ENCODE peak calls at places on chromosomes 13 and 19, in five cellular contexts. G is tibial artery, T is ovary, W is heart right ventricle, B is thoracic aorta. V is an unnamed sample.

GRCh38 chr19:10896851-10897526 is 25.6 kb downstream of the CARM1 start:
- DNase-seq in W (no peak), G (no peak), B (no peak), T (no peak), V (no peak)

GRCh38 chr19:32682317-32682716 is 6.7 kb downstream of the RGS9BP start:
- DNase-seq in B (no peak), W (no peak), T (no peak), G (no peak), V (no peak)

GRCh38 chr13:29362849-29363604 is 232.5 kb downstream of the SLC7A1 start:
- DNase-seq in W (no peak), T (peak), G (no peak), B (no peak), V (peak)

GRCh38 chr13:106753241-106753640 is 185.3 kb upstream of the ARGLU1 start:
- DNase-seq in T (no peak), G (peak), W (peak), B (no peak), V (no peak)

GRCh38 chr19:3673506-3674439 is 26.5 kb downstream of the PIP5K1C start:
- DNase-seq in G (no peak), W (no peak), T (no peak), B (no peak), V (no peak)

GRCh38 chr13:113723400-113724015 is 35.5 kb upstream of the TMEM255B start:
- DNase-seq in T (no peak), W (no peak), B (no peak), G (no peak), V (no peak)

GRCh38 chr13:26831336-26831908 is 70.8 kb upstream of the GPR12 start:
- DNase-seq in B (no peak), T (no peak), W (no peak), G (no peak), V (no peak)

GRCh38 chr13:51781246-51782022 is 22.5 kb downstream of the DHRS12 start:
- DNase-seq in T (no peak), W (no peak), G (no peak), B (no peak), V (no peak)

GRCh38 chr13:41917641-41918040 is 43.3 kb downstream of the VWA8 start:
- DNase-seq in W (no peak), B (no peak), G (no peak), T (no peak), V (no peak)

GRCh38 chr19:8302734-8303133 is 5.4 kb downstream of the CD320 start:
- DNase-seq in B (no peak), T (peak), G (no peak), W (no peak), V (no peak)

GRCh38 chr19:38168632-38169031 is 55.4 kb downstream of the DPF1 start:
- DNase-seq in G (no peak), T (no peak), W (no peak), B (no peak), V (no peak)

GRCh38 chr19:44904426-44904994 is 1.1 kb upstream of the APOE start:
- DNase-seq in T (no peak), W (no peak), G (no peak), B (no peak), V (no peak)

GRCh38 chr13:64709079-64709478 is 2521.1 kb downstream of the PCDH9 start:
- DNase-seq in W (no peak), T (no peak), B (no peak), G (no peak), V (no peak)

GRCh38 chr13:31765441-31765840 is 26.1 kb downstream of the RXFP2 start:
- DNase-seq in W (no peak), B (no peak), G (no peak), T (no peak), V (no peak)

GRCh38 chr19:39077323-39077722 is 6.8 kb upstream of the ACP7 start:
- DNase-seq in T (no peak), G (no peak), W (no peak), B (no peak), V (no peak)

GRCh38 chr19:24062222-24062621 is 24.8 kb upstream of the ZNF254 start:
- DNase-seq in T (no peak), B (no peak), W (no peak), G (no peak), V (no peak)

GRCh38 chr13:73828811-73829210 is 305.4 kb downstream of the KLF12 start:
- DNase-seq in G (no peak), B (no peak), T (no peak), W (no peak), V (no peak)

GRCh38 chr19:51367565-51368365 is 1.0 kb downstream of the CLDND2 start:
- DNase-seq in G (peak), B (peak), T (peak), W (peak), V (peak)

GRCh38 chr19:49427855-49428546 is 2.8 kb downstream of the GFY start:
- DNase-seq in B (no peak), W (no peak), T (no peak), G (no peak), V (no peak)

GRCh38 chr13:79194272-79194671 is 211.8 kb downstream of the RBM26 start:
- DNase-seq in G (no peak), W (no peak), B (no peak), T (no peak), V (no peak)

GRCh38 chr13:51626749-51627148 is 42.5 kb downstream of the WDFY2 start:
- DNase-seq in B (no peak), W (no peak), T (no peak), G (no peak), V (no peak)

GRCh38 chr19:12789098-12789903 is 2.0 kb upstream of the JUNB start:
- DNase-seq in B (no peak), W (no peak), G (no peak), T (no peak), V (no peak)

GRCh38 chr13:99555149-99555548 is 53.9 kb downstream of the TM9SF2 start:
- DNase-seq in W (no peak), B (no peak), G (no peak), T (no peak), V (no peak)

GRCh38 chr13:106610511-106610910 is 42.6 kb upstream of the ARGLU1 start:
- DNase-seq in W (no peak), G (no peak), T (no peak), B (no peak), V (no peak)

GRCh38 chr19:42606660-42607351 is 12.1 kb upstream of the CEACAM8 start:
- DNase-seq in G (no peak), B (no peak), W (peak), T (no peak), V (no peak)

GRCh38 chr13:76019421-76020044 is 383.4 kb downstream of the LMO7 start:
- DNase-seq in T (no peak), B (no peak), G (no peak), W (peak), V (peak)

GRCh38 chr13:24267283-24267682 is 42.1 kb upstream of the C1QTNF9 start:
- DNase-seq in W (no peak), B (no peak), G (no peak), T (peak), V (no peak)

GRCh38 chr19:8174706-8175105 is 25.3 kb upstream of the FBN3 start:
- DNase-seq in T (no peak), B (no peak), G (no peak), W (no peak), V (no peak)

GRCh38 chr13:75469087-75469486 is 12.9 kb downstream of the TBC1D4 start:
- DNase-seq in T (no peak), G (no peak), B (no peak), W (no peak), V (no peak)

GRCh38 chr13:20672772-20673171 is 30.7 kb upstream of the IL17D start:
- DNase-seq in T (no peak), B (no peak), W (no peak), G (no peak), V (no peak)

GRCh38 chr19:17385878-17386611 is 8.0 kb downstream of the CCDC194 start:
- DNase-seq in G (peak), T (peak), B (no peak), W (peak), V (no peak)

GRCh38 chr19:11662278-11662677 is 65.0 kb downstream of the ZNF627 start:
- DNase-seq in W (no peak), G (no peak), T (no peak), B (no peak), V (no peak)

GRCh38 chr13:100210966-100211710 is 122.2 kb downstream of the PCCA start:
- DNase-seq in B (no peak), T (no peak), G (no peak), W (no peak), V (no peak)

GRCh38 chr13:104832265-104832664 is 1703.2 kb downstream of the EFNB2 start:
- DNase-seq in T (no peak), W (no peak), G (no peak), B (no peak), V (no peak)

GRCh38 chr19:13037161-13037560 is 41.9 kb downstream of the NFIX start:
- DNase-seq in B (no peak), G (no peak), T (no peak), W (no peak), V (no peak)

GRCh38 chr19:21835429-21835809 is 563 bp downstream of the ZNF43 start:
- DNase-seq in W (no peak), G (no peak), T (no peak), B (no peak), V (no peak)

GRCh38 chr13:66036024-66036614 is 1194.0 kb downstream of the PCDH9 start:
- DNase-seq in W (no peak), G (no peak), B (no peak), T (no peak), V (no peak)

GRCh38 chr13:95193509-95194230 is 107.6 kb downstream of the ABCC4 start:
- DNase-seq in T (no peak), G (no peak), W (no peak), B (no peak), V (no peak)
- H3K27ac ChIP-seq in T (no peak), G (no peak), W (no peak), B (no peak), V (peak)

GRCh38 chr19:5932146-5932545 is 18.1 kb downstream of the CAPS start:
- DNase-seq in G (no peak), B (no peak), T (no peak), W (no peak), V (no peak)

GRCh38 chr19:5929179-5929578 is 15.1 kb downstream of the CAPS start:
- DNase-seq in T (no peak), G (no peak), W (no peak), B (no peak), V (no peak)

GRCh38 chr19:5931251-5931650 is 17.2 kb downstream of the CAPS start:
- DNase-seq in T (no peak), W (no peak), G (no peak), B (no peak), V (no peak)

GRCh38 chr19:5927439-5927821 is 13.4 kb downstream of the CAPS start:
- DNase-seq in B (no peak), G (no peak), W (no peak), T (no peak), V (no peak)

GRCh38 chr19:5929646-5930045 is 15.6 kb downstream of the CAPS start:
- DNase-seq in G (no peak), B (no peak), T (no peak), W (no peak), V (no peak)
- H3K27ac ChIP-seq in G (no peak), B (no peak), T (no peak), W (no peak), V (no peak)

GRCh38 chr19:9435279-9436268 is at the start of gene ZNF266:
- DNase-seq in T (peak), G (peak), B (peak), W (peak), V (peak)

GRCh38 chr19:9430444-9430843 is 4.9 kb downstream of the ZNF266 start:
- DNase-seq in B (no peak), T (no peak), G (no peak), W (no peak), V (no peak)

GRCh38 chr19:9431475-9431874 is 3.9 kb downstream of the ZNF266 start:
- DNase-seq in T (no peak), W (peak), G (no peak), B (no peak), V (no peak)

GRCh38 chr19:9436358-9436757 is 985 bp upstream of the ZNF266 start:
- DNase-seq in T (no peak), G (no peak), B (no peak), W (no peak), V (no peak)
- H3K27ac ChIP-seq in T (no peak), G (no peak), B (no peak), W (no peak), V (no peak)

DNA sequence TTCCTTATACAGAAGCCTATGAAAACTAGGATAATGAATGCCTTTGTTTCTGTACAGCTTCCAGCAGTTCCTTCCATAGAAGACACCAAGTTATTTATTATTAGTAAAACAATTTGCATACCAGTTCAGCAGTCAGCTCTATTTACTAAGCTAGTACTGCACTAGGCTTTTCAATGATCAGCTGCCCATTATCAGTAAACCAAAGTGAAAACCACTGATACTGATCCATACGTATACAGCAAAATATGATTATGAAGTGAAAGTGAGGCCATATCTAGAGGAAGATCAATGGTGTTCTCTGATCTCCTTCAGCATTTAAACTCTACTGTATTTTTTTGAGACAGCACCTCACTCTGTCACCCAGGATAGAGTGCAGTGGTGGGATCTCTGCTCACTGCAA is 3.2 kb downstream of the TPT1 start:
- DNase-seq in T (no peak), G (no peak), B (no peak), W (no peak), V (no peak)
- H3K27ac ChIP-seq in T (no peak), G (no peak), B (no peak), W (no peak), V (no peak)

V was measured in caudate nucleus.